ENCODE peak calls at places on chromosomes 12 and 14, in four cellular contexts. H, A, W and F are unnamed samples.

GRCh38 chr14:47790477-47790876 is 115.1 kb upstream of the MDGA2 start:
- DNase-seq in A (no peak), W (no peak), H (no peak), F (no peak)

GRCh38 chr12:113867258-113867657 is 98.9 kb downstream of the RBM19 start:
- DNase-seq in A (no peak), H (no peak), W (no peak), F (no peak)

GRCh38 chr14:91891721-91892220 is 24.4 kb upstream of the TC2N start:
- DNase-seq in A (no peak), W (no peak), H (peak; percentile 33), F (peak; percentile 49)

GRCh38 chr14:104913413-104913812 is 11.3 kb upstream of the PLD4 start:
- DNase-seq in W (no peak), A (no peak), H (no peak), F (no peak)

GRCh38 chr14:102902086-102902485 is 20.4 kb upstream of the AMN start:
- DNase-seq in H (no peak), A (no peak), W (no peak), F (no peak)

GRCh38 chr12:6956332-6956727 is 5.2 kb downstream of the PTPN6 start:
- DNase-seq in A (no peak), W (no peak), H (no peak), F (no peak)

GRCh38 chr12:95509300-95509699 is 35.3 kb downstream of the METAP2 start:
- DNase-seq in A (no peak), W (no peak), H (no peak), F (no peak)

GRCh38 chr12:113120670-113121370 is 14.7 kb downstream of the RASAL1 start:
- DNase-seq in H (no peak), A (no peak), W (no peak), F (no peak)

GRCh38 chr12:64650762-64651161 is 40.5 kb downstream of the RASSF3 start:
- DNase-seq in A (no peak), W (no peak), H (peak; percentile 20), F (no peak)

GRCh38 chr12:79407671-79408622 is 282.8 kb downstream of the PAWR start:
- DNase-seq in A (peak; percentile 42), H (peak; percentile 91), W (no peak), F (peak; percentile 90)

GRCh38 chr12:84911331-84912190 is 1.0 kb downstream of the SLC6A15 start:
- DNase-seq in H (peak; percentile 85), A (peak; percentile 81), W (peak; percentile 48), F (peak; percentile 67)

GRCh38 chr14:94394594-94395305 is 6.3 kb upstream of the SERPINA1 start:
- DNase-seq in W (no peak), H (no peak), A (no peak), F (no peak)

GRCh38 chr12:48767047-48767446 is 21.8 kb downstream of the ADCY6 start:
- DNase-seq in W (no peak), A (no peak), H (no peak), F (no peak)

GRCh38 chr12:117836999-117837736 is 131.6 kb downstream of the KSR2 start:
- DNase-seq in A (peak; percentile 75), W (no peak), H (peak; percentile 78), F (peak; percentile 60)

GRCh38 chr12:124030510-124030909 is 57.5 kb downstream of the ZNF664 start:
- DNase-seq in H (peak; percentile 61), W (no peak), A (peak; percentile 18), F (peak; percentile 26)

GRCh38 chr12:39103552-39104165 is 198.3 kb upstream of the CPNE8 start:
- DNase-seq in H (peak; percentile 52), A (peak; percentile 90), W (no peak), F (peak; percentile 37)

GRCh38 chr12:55700255-55701018 is 7.3 kb downstream of the ITGA7 start:
- DNase-seq in A (no peak), H (no peak), W (no peak), F (no peak)

GRCh38 chr14:74456684-74457083 is 30.7 kb upstream of the SYNDIG1L start:
- DNase-seq in A (no peak), H (no peak), W (no peak), F (no peak)